ENCODE peak calls at places on chromosomes 12 and 14, in eight cellular contexts. W is ovary; P is mesothelial cell of epicardium; U is A549; D is CD8-positive, alpha-beta T cell; X is choroid plexus epithelial cell; L is progenitor cell of endocrine pancreas; Q is mucosa of descending colon. Y is an unnamed sample.

GRCh38 chr12:109020750-109021380 is at the start of gene SVOP:
- DNase-seq in L (peak), D (no peak), W (peak), U (peak), Q (peak), P (peak), X (peak), Y (peak)

GRCh38 chr14:93619176-93619793 is 169.0 kb downstream of the PRIMA1 start:
- DNase-seq in X (peak), U (peak), L (peak), Q (peak), W (no peak), P (peak), D (no peak), Y (peak)

GRCh38 chr14:67459336-67459735 is 29.2 kb downstream of the TMEM229B start:
- DNase-seq in X (no peak), W (no peak), L (no peak), D (no peak), P (no peak), U (no peak), Q (no peak), Y (no peak)

GRCh38 chr12:93894391-93895095 is 217.4 kb downstream of the CRADD start:
- DNase-seq in D (no peak), Q (peak), X (peak), U (no peak), P (peak), W (peak), L (no peak), Y (no peak)

GRCh38 chr12:116498471-116498870 is 60.7 kb upstream of the MAP1LC3B2 start:
- DNase-seq in X (no peak), P (no peak), L (no peak), Q (no peak), D (no peak), U (no peak), W (no peak), Y (no peak)

GRCh38 chr14:92362781-92363235 is 39.8 kb downstream of the SLC24A4 start:
- DNase-seq in P (no peak), X (no peak), Q (peak), D (no peak), U (peak), L (no peak), W (no peak), Y (no peak)

GRCh38 chr12:117124421-117125274 is 25.4 kb upstream of the TESC start:
- DNase-seq in X (no peak), U (no peak), L (no peak), D (no peak), Q (no peak), P (no peak), W (no peak), Y (no peak)

GRCh38 chr14:100147181-100147631 is 12.2 kb downstream of the DEGS2 start:
- DNase-seq in X (no peak), W (no peak), P (no peak), Q (no peak), D (peak), U (no peak), L (no peak), Y (no peak)

GRCh38 chr12:98220636-98221035 is 294.8 kb upstream of the TMPO start:
- DNase-seq in P (no peak), Q (no peak), X (no peak), L (no peak), W (no peak), D (no peak), U (no peak), Y (no peak)

GRCh38 chr14:58200480-58200841 is 512 bp downstream of the ACTR10 start:
- DNase-seq in X (no peak), D (no peak), P (no peak), W (no peak), Q (no peak), L (no peak), U (no peak), Y (no peak)

GRCh38 chr12:40325349-40325960 is 100.7 kb downstream of the LRRK2 start:
- DNase-seq in U (peak), X (peak), W (no peak), L (no peak), P (no peak), Q (no peak), D (no peak), Y (peak)

GRCh38 chr12:2783936-2784600 is 10.7 kb upstream of the FKBP4 start:
- DNase-seq in Q (peak), P (peak), U (peak), X (peak), L (peak), D (no peak), W (peak), Y (peak)

GRCh38 chr14:69484444-69485113 is at the start of gene PLEKHD1:
- DNase-seq in W (no peak), P (no peak), D (no peak), L (peak), X (no peak), U (no peak), Q (no peak), Y (peak)

GRCh38 chr12:34126239-34126641 is 103.9 kb downstream of the ALG10 start:
- DNase-seq in L (no peak), X (no peak), U (no peak), P (no peak), D (no peak), Q (no peak), W (no peak), Y (no peak)

DNA sequence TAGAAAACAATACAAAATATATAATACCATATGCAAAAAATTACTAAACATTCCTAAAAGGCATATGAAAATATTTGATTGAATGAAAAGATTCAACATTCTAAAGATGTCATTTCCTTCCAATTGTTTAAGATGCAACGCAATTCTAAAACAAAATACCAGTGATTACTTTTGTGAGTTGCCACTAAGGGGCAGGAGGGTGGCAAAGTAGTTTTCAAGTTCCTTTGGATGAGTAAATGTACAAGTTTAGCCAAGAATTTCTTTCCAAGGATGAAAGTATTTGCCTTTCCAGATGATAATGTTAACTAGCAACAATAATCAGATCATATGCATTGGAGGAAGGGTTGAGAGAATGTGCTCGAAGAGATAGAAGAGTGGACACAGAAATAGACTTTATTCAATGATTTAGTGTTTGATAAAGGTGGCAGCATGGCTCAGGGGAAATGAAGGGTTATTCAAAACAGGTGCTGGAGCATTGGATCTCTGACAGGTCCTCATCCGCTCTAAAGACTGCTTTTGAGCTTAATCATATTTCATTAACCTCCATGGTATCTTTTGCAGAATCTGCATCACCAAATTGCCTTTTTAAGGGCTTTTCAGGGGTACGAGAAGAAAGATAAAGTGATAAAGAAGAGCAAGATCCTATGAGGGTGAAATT is 678.5 kb upstream of the TBX3 start:
- DNase-seq in D (no peak), U (no peak), P (no peak), W (no peak), Q (no peak), X (no peak), L (no peak), Y (no peak)
- TF ChIP-seq CTCF in D (no peak), U (no peak), P (no peak), W (no peak), Q (no peak), X (no peak), L (no peak), Y (no peak)

GRCh38 chr14:75982724-75983358 is 1.0 kb upstream of the TGFB3 start:
- DNase-seq in P (no peak), Q (peak), L (no peak), X (peak), W (peak), D (no peak), U (peak), Y (no peak)
- TF ChIP-seq CTCF in P (no peak), Q (no peak), L (peak), X (no peak), W (no peak), D (no peak), U (no peak), Y (no peak)

DNA sequence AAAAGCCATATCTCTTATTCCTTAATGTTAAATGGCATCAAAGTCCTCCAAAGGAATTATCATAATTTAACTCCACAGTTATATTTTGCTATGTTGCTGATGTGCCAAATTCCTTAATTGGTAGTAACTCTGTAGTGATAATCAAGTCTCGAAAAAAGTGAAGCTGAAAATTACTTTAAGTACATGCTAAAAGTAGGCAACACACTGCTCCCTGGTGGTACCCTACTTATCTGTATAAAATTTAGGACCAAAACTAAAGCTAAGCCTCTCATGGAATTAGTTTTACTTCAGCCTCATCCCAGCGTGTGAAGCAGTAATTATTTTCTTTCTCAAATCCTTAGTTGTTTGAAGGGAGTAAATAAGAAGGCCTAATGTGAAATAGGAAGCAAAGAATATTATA is 132.8 kb downstream of the TTLL5 start:
- DNase-seq in P (no peak), D (no peak), W (no peak), L (no peak), U (peak), Q (no peak), X (peak), Y (no peak)
- TF ChIP-seq CTCF in P (no peak), D (no peak), W (no peak), L (no peak), U (no peak), Q (no peak), X (peak), Y (no peak)

GRCh38 chr14:105945891-105946290 is 419.5 kb downstream of the TMEM121 start:
- DNase-seq in L (no peak), P (no peak), D (no peak), X (no peak), U (peak), W (no peak), Q (no peak), Y (no peak)
- TF ChIP-seq CTCF in L (no peak), P (no peak), D (no peak), X (no peak), U (peak), W (no peak), Q (no peak), Y (no peak)

DNA sequence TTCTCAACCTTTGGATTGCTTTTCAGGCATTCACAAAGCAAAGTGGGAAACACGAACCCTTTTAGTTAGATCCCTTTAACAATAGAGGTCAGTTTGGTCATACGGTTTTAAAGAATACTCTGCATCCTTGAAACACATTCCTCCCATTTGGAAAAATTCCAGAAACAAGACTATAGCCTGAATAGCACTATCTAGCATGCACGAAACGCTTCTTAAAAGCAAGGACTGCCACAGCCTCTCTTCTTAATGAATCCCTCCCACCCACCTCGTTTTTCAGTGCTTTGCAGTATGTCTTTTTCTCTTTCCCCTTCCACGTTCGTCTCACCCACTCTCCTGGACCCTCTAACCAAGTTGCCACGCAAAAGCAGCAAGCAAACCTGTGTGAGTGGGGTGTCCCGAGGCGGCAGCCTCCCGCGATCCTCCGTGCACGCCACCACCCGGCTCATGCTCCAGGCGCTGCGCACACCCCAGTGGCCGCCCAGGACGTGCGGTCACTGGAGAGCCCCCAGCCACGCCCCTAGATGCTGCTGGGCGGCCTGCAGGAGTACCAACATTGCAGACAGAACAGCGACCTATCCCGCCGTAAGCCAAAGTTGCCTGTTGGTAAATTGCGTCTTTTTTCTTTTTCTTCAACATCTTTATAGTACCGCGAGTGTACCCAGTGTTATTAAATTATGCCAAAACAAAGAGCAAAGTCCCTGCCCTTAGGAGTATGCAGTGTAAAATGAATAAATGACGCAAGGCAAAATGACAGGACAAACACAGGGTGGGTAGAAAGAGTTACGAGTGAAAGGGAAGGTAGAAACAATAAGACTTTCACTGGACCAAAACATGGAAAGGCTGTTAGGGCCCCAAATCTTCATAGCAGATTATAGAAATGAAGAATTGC is at the start of gene SLC38A4:
- DNase-seq in X (peak), L (peak), P (peak), D (no peak), W (no peak), Q (peak), U (no peak), Y (peak)
- TF ChIP-seq CTCF in X (peak), L (peak), P (no peak), D (no peak), W (no peak), Q (no peak), U (no peak), Y (no peak)

DNA sequence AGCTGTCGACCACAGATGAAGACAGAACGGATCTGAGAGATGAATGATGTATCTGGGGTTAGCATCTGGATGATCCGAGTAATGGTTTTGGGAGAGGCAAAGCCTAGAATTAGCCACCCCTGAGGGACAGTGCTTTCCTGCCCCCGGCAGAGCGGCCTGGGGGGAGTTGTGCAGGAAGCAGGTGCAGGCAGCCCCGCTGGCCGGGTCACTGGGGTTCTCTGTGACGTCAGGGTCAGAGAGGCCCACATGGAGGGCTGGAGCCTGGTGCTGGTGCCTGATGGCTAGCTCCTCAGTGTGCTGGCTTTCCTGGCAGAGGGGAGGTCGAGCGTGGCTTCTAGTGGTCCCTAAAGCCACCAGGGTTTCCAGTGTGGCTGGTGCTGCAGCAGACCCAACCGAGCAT is 70.3 kb downstream of the ADGRD1 start:
- DNase-seq in Q (no peak), U (no peak), D (no peak), L (no peak), W (no peak), X (no peak), P (no peak), Y (no peak)
- TF ChIP-seq CTCF in Q (no peak), U (no peak), D (no peak), L (no peak), W (no peak), X (no peak), P (no peak), Y (no peak)

GRCh38 chr12:114012744-114013431 is 46.8 kb upstream of the RBM19 start:
- DNase-seq in U (no peak), W (no peak), P (no peak), X (no peak), D (no peak), Q (no peak), L (no peak), Y (no peak)

GRCh38 chr12:114018669-114019068 is 52.5 kb upstream of the RBM19 start:
- DNase-seq in L (no peak), X (peak), Q (no peak), W (no peak), D (no peak), P (no peak), U (peak), Y (no peak)

GRCh38 chr12:114015851-114016250 is 49.7 kb upstream of the RBM19 start:
- DNase-seq in P (no peak), D (no peak), U (no peak), W (no peak), Q (no peak), X (no peak), L (no peak), Y (no peak)

GRCh38 chr12:114011711-114012110 is 45.6 kb upstream of the RBM19 start:
- DNase-seq in X (no peak), P (no peak), Q (no peak), D (no peak), U (no peak), W (no peak), L (no peak), Y (no peak)

GRCh38 chr12:114013601-114014345 is 47.6 kb upstream of the RBM19 start:
- DNase-seq in L (peak), U (peak), P (no peak), Q (no peak), W (no peak), D (no peak), X (peak), Y (peak)
- TF ChIP-seq CTCF in L (peak), U (peak), P (peak), Q (no peak), W (no peak), D (no peak), X (peak), Y (peak)

GRCh38 chr12:49626836-49627235 is 3.5 kb downstream of the PRPF40B start:
- DNase-seq in L (no peak), Q (no peak), U (no peak), X (peak), P (no peak), D (no peak), W (no peak), Y (no peak)
- TF ChIP-seq CTCF in L (no peak), Q (no peak), U (no peak), X (no peak), P (no peak), D (no peak), W (no peak), Y (no peak)

GRCh38 chr12:111784953-111785352 is 18.2 kb downstream of the ALDH2 start:
- DNase-seq in X (no peak), U (no peak), W (no peak), Q (no peak), D (no peak), P (no peak), L (no peak), Y (no peak)

GRCh38 chr12:111785651-111786050 is 18.9 kb downstream of the ALDH2 start:
- DNase-seq in D (no peak), X (no peak), Q (no peak), L (no peak), U (no peak), W (no peak), P (no peak), Y (no peak)

GRCh38 chr12:111789779-111790178 is 23.0 kb downstream of the ALDH2 start:
- DNase-seq in L (no peak), U (no peak), W (no peak), Q (no peak), P (no peak), D (no peak), X (no peak), Y (no peak)

GRCh38 chr12:111791507-111791906 is 24.8 kb downstream of the ALDH2 start:
- DNase-seq in D (no peak), U (no peak), X (no peak), Q (no peak), L (no peak), W (no peak), P (no peak), Y (no peak)

DNA sequence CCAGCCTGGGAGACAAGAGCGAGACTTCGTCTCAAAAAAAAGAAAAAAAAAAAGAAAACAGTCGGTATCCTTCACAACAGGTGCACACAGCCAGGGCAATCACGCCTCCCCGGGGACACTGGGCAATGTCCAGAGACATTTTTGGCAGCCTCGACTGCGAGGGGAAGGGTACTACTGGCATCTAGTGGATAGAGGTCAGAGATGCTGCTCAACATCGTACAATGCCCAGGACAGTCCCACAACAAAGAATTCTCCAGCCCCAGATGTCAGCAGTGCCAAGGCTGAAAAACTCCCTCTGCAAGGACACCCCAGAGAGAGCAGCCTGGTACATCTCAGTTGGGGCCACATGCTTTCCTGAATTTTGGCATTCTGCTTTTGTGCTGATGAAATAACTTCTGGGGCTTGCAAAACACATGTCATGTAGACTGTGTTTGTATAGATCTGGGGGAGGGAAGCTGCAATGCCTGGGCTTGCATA is 21.5 kb downstream of the ALDH2 start:
- DNase-seq in X (peak), D (no peak), Q (no peak), P (no peak), W (peak), L (no peak), U (peak), Y (no peak)
- TF ChIP-seq CTCF in X (peak), D (no peak), Q (no peak), P (no peak), W (no peak), L (no peak), U (peak), Y (no peak)

DNA sequence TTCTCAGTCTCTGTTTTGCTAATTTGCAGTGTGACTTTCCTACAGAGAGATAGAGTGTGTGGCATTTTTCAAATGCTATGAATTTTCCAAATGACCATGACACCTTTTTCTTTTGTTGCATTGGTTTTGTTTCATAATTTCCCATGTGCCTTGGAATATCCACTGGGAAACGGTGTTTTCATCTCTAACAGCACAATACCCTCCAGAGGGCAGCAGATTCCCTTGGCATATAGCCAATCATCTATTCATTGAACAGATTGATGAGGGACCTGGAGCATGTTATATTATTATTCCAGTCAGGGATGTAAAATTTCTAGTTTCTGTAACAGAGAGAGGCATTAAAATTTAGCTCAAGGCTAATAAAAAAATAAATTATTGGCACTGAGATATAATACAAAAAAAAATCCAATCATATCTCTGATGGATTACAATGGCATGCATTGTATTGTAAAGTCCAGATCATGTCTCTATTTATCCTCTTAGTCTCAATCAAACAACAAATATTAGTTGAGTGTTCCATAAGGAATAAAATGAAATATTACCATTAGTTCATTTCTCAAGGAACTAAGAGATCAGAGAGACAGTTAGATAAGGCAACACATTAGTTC is 29.6 kb upstream of the NTN4 start:
- DNase-seq in P (peak), Q (peak), D (no peak), L (no peak), X (peak), W (no peak), U (peak), Y (peak)
- TF ChIP-seq CTCF in P (no peak), Q (no peak), D (no peak), L (peak), X (peak), W (no peak), U (peak), Y (peak)

Y was measured in endothelial cell.